ENCODE peak calls at places on chromosomes 7 and 10, in five cellular contexts. Y, T, W, O and I are unnamed samples.

GRCh38 chr7:3533040-3533439 is 232.0 kb downstream of the SDK1 start:
- DNase-seq in Y (no peak), W (no peak), T (no peak), O (no peak), I (no peak)

GRCh38 chr10:50567384-50567783 is 56.4 kb downstream of the SGMS1 start:
- DNase-seq in Y (no peak), O (no peak), W (no peak), T (no peak), I (no peak)

GRCh38 chr7:11228515-11228914 is 254.8 kb downstream of the PHF14 start:
- DNase-seq in Y (no peak), W (peak; percentile 54), T (no peak), O (peak; percentile 7), I (no peak)

GRCh38 chr7:46486264-46487206 is 565.5 kb upstream of the IGFBP3 start:
- DNase-seq in W (peak; percentile 90), T (no peak), Y (no peak), O (peak; percentile 80), I (peak; percentile 66)

GRCh38 chr7:47382200-47382599 is 199.7 kb downstream of the TNS3 start:
- DNase-seq in O (no peak), W (no peak), T (no peak), Y (no peak), I (no peak)

GRCh38 chr7:152709307-152710133 is 33.6 kb upstream of the XRCC2 start:
- DNase-seq in O (peak; percentile 63), Y (no peak), W (no peak), T (no peak), I (no peak)

GRCh38 chr10:109214916-109215740 is 708.2 kb downstream of the XPNPEP1 start:
- DNase-seq in T (no peak), W (no peak), Y (no peak), O (no peak), I (no peak)

GRCh38 chr7:136102881-136103280 is 125.7 kb upstream of the MTPN start:
- DNase-seq in W (no peak), T (no peak), O (no peak), Y (no peak), I (no peak)

GRCh38 chr10:78794736-78795455 is 273.9 kb upstream of the ZMIZ1 start:
- DNase-seq in Y (no peak), T (no peak), W (no peak), O (no peak), I (no peak)

GRCh38 chr10:113534428-113534827 is 18.4 kb upstream of the HABP2 start:
- DNase-seq in W (no peak), O (no peak), Y (no peak), T (no peak), I (no peak)

GRCh38 chr7:129550673-129551360 is 48.5 kb downstream of the SMKR1 start:
- DNase-seq in W (no peak), O (peak; percentile 93), Y (no peak), T (no peak), I (no peak)

GRCh38 chr7:3120513-3120912 is 76.8 kb upstream of the CARD11 start:
- DNase-seq in T (no peak), Y (no peak), O (no peak), W (no peak), I (no peak)

GRCh38 chr7:142185069-142185468 is 72.8 kb downstream of the PRSS58 start:
- DNase-seq in Y (no peak), W (no peak), O (no peak), T (no peak), I (no peak)

GRCh38 chr10:127275272-127275671 is 78.9 kb upstream of the INSYN2A start:
- DNase-seq in O (no peak), W (no peak), T (no peak), Y (no peak), I (no peak)